ENCODE peak calls at places on chromosomes 3 and 15, in ten cellular contexts. H is GM12865; F is neural crest cell; S is stomach; N is CD8-positive, alpha-beta T cell; Y is HFF-Myc; A is cardiac fibroblast; Z is A549; J is esophagus squamous epithelium; E is body of pancreas. C is an unnamed sample.

GRCh38 chr3:48898383-48899234 is at the start of gene SLC25A20:
- DNase-seq in J (peak), H (peak), Y (peak), A (peak), N (peak), S (peak), Z (peak), F (peak), E (peak), C (peak)

GRCh38 chr3:171476532-171477102 is 16.4 kb upstream of the TNIK start:
- DNase-seq in F (no peak), J (no peak), N (no peak), S (no peak), A (no peak), Y (no peak), H (no peak), E (no peak), Z (no peak), C (no peak)

GRCh38 chr15:39191871-39192281 is 389.0 kb upstream of the THBS1 start:
- DNase-seq in A (peak), J (no peak), F (no peak), E (no peak), Y (no peak), Z (peak), S (no peak), H (no peak), N (no peak), C (no peak)

GRCh38 chr3:155102329-155102728 is 22.2 kb downstream of the MME start:
- DNase-seq in Y (no peak), J (no peak), A (no peak), H (no peak), F (no peak), S (no peak), Z (no peak), N (no peak), E (no peak), C (no peak)

GRCh38 chr3:149898771-149899170 is 71.9 kb downstream of the PFN2 start:
- DNase-seq in Z (no peak), N (no peak), E (no peak), Y (peak), J (no peak), S (no peak), F (no peak), H (no peak), A (peak), C (no peak)

GRCh38 chr3:48999085-48999858 is 7.9 kb upstream of the WDR6 start:
- DNase-seq in H (no peak), F (no peak), Z (no peak), N (no peak), S (no peak), A (no peak), E (no peak), Y (no peak), J (no peak), C (no peak)

GRCh38 chr15:63094495-63094931 is 27.1 kb upstream of the LACTB start:
- DNase-seq in F (no peak), E (no peak), H (no peak), N (no peak), S (no peak), A (peak), J (no peak), Z (peak), Y (no peak), C (no peak)

GRCh38 chr15:73598540-73599195 is 34.5 kb downstream of the NPTN start:
- DNase-seq in A (peak), N (no peak), Z (no peak), J (no peak), S (no peak), H (no peak), E (no peak), Y (no peak), F (no peak), C (no peak)

GRCh38 chr3:72273615-72274014 is 488.7 kb upstream of the PROK2 start:
- DNase-seq in J (no peak), S (no peak), F (no peak), N (no peak), Y (no peak), A (peak), E (no peak), H (no peak), Z (no peak), C (no peak)

GRCh38 chr15:72857331-72858065 is 73.9 kb upstream of the ADPGK start:
- DNase-seq in J (no peak), S (no peak), Y (no peak), Z (no peak), H (no peak), N (peak), F (no peak), E (no peak), A (no peak), C (peak)

GRCh38 chr3:78161736-78162135 is 1121.8 kb downstream of the ROBO2 start:
- DNase-seq in A (no peak), F (no peak), N (no peak), S (no peak), Y (no peak), J (no peak), E (no peak), Z (no peak), H (no peak), C (no peak)

GRCh38 chr3:4395448-4395847 is 71.6 kb downstream of the SUMF1 start:
- DNase-seq in Y (no peak), S (no peak), H (no peak), A (no peak), Z (no peak), N (no peak), F (no peak), J (no peak), E (no peak), C (no peak)

GRCh38 chr3:184332370-184333090 is 4.9 kb upstream of the FAM131A start:
- DNase-seq in E (no peak), S (no peak), Z (no peak), Y (no peak), A (peak), N (no peak), F (no peak), H (no peak), J (no peak), C (no peak)

GRCh38 chr3:85572426-85572825 is 613.6 kb downstream of the CADM2 start:
- DNase-seq in F (no peak), A (peak), Z (no peak), J (no peak), H (no peak), Y (no peak), S (no peak), E (no peak), N (no peak), C (no peak)

GRCh38 chr3:154842546-154842945 is 237.6 kb upstream of the MME start:
- DNase-seq in N (no peak), S (no peak), E (no peak), F (no peak), Z (no peak), Y (no peak), J (no peak), A (peak), H (no peak), C (no peak)

GRCh38 chr3:85081191-85081895 is 122.6 kb downstream of the CADM2 start:
- DNase-seq in N (no peak), H (no peak), Y (no peak), F (no peak), E (no peak), S (no peak), J (no peak), A (peak), Z (peak), C (no peak)

GRCh38 chr3:30672959-30673358 is 66.6 kb downstream of the TGFBR2 start:
- DNase-seq in E (peak), F (no peak), A (peak), N (no peak), Z (no peak), H (no peak), S (no peak), J (no peak), Y (no peak), C (no peak)

GRCh38 chr15:101167791-101168462 is 83.9 kb downstream of the CHSY1 start:
- DNase-seq in H (peak), F (no peak), N (peak), Y (peak), S (peak), J (peak), E (peak), A (peak), Z (peak), C (no peak)

GRCh38 chr3:48820626-48821324 is 26.9 kb downstream of the PRKAR2A start:
- DNase-seq in Y (peak), N (no peak), S (no peak), J (no peak), F (no peak), A (peak), E (no peak), Z (no peak), H (no peak), C (no peak)

GRCh38 chr15:100713163-100713867 is 110.9 kb downstream of the ASB7 start:
- DNase-seq in Z (peak), Y (no peak), N (no peak), S (no peak), E (peak), H (no peak), F (no peak), A (peak), J (no peak), C (no peak)

GRCh38 chr3:155861476-155862183 is 7.4 kb upstream of the SLC33A1 start:
- DNase-seq in Y (no peak), F (no peak), H (no peak), N (no peak), S (no peak), J (no peak), A (no peak), E (no peak), Z (no peak), C (no peak)

GRCh38 chr15:98177950-98178848 is 217.7 kb downstream of the ARRDC4 start:
- DNase-seq in H (peak), J (no peak), Z (peak), A (peak), F (peak), Y (peak), S (peak), N (no peak), E (peak), C (peak)

GRCh38 chr3:16364963-16365362 is 100.0 kb downstream of the OXNAD1 start:
- DNase-seq in A (no peak), Y (no peak), N (no peak), J (no peak), Z (no peak), S (no peak), E (no peak), H (no peak), F (no peak), C (no peak)

GRCh38 chr3:16364323-16364722 is 99.3 kb downstream of the OXNAD1 start:
- DNase-seq in H (no peak), E (no peak), J (no peak), N (no peak), S (no peak), F (no peak), Z (no peak), Y (no peak), A (no peak), C (no peak)

GRCh38 chr3:16369247-16369646 is 104.2 kb downstream of the OXNAD1 start:
- DNase-seq in Z (no peak), J (no peak), Y (no peak), A (no peak), E (no peak), H (no peak), S (no peak), F (no peak), N (no peak), C (no peak)

GRCh38 chr3:16365454-16366128 is 100.6 kb downstream of the OXNAD1 start:
- DNase-seq in N (no peak), S (no peak), F (no peak), E (no peak), H (no peak), Z (no peak), J (no peak), Y (no peak), A (no peak), C (no peak)

GRCh38 chr3:16366581-16366980 is 101.6 kb downstream of the OXNAD1 start:
- DNase-seq in H (no peak), N (no peak), S (no peak), F (no peak), Y (no peak), A (no peak), E (no peak), Z (no peak), J (no peak), C (no peak)
- TF ChIP-seq CTCF in H (no peak), N (no peak), S (no peak), F (peak), Y (no peak), A (no peak), E (no peak), Z (no peak), J (no peak), C (no peak)

GRCh38 chr15:77243146-77243545 is 172.2 kb upstream of the TSPAN3 start:
- DNase-seq in E (no peak), S (no peak), N (no peak), Z (peak), A (peak), Y (no peak), J (no peak), H (no peak), F (no peak), C (no peak)
- TF ChIP-seq CTCF in E (no peak), S (no peak), N (no peak), Z (no peak), A (no peak), Y (no peak), J (no peak), H (no peak), F (no peak), C (no peak)

GRCh38 chr3:905217-905616 is 187.6 kb upstream of the CNTN6 start:
- DNase-seq in H (no peak), F (no peak), J (no peak), A (no peak), E (no peak), Y (no peak), N (no peak), Z (no peak), S (no peak), C (no peak)

GRCh38 chr3:906739-907138 is 186.1 kb upstream of the CNTN6 start:
- DNase-seq in A (no peak), Y (no peak), S (no peak), E (no peak), N (no peak), Z (no peak), J (no peak), H (no peak), F (no peak), C (no peak)

GRCh38 chr3:908839-909238 is 184.0 kb upstream of the CNTN6 start:
- DNase-seq in A (no peak), H (no peak), J (no peak), N (no peak), S (no peak), F (no peak), Y (no peak), E (no peak), Z (no peak), C (no peak)
- TF ChIP-seq CTCF in A (peak), H (no peak), J (no peak), N (no peak), S (no peak), F (peak), Y (no peak), E (no peak), Z (no peak), C (no peak)

DNA sequence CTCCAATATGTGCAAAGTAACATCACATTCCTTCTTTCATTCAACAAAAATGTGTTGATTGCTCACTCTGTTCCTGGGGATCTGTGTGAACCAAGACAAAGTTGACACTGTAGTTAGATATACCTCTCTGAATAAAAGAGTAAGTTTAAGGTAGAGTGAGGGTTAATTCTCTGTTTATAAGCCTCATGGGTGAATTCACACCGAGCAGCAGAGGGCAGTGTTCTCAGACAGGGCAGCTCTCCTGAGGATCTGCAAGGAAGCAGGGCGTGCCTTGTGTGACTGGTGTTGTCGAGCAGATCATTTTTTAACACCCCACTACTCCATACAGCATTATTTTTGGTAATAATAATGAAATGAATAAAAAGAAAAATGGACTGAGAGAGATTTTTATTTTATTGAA is 34.4 kb downstream of the PAQR9 start:
- DNase-seq in Y (peak), S (peak), A (peak), Z (peak), J (no peak), F (no peak), E (peak), H (peak), N (no peak), C (peak)
- TF ChIP-seq CTCF in Y (peak), S (no peak), A (peak), Z (peak), J (peak), F (peak), E (peak), H (peak), N (peak), C (peak)

DNA sequence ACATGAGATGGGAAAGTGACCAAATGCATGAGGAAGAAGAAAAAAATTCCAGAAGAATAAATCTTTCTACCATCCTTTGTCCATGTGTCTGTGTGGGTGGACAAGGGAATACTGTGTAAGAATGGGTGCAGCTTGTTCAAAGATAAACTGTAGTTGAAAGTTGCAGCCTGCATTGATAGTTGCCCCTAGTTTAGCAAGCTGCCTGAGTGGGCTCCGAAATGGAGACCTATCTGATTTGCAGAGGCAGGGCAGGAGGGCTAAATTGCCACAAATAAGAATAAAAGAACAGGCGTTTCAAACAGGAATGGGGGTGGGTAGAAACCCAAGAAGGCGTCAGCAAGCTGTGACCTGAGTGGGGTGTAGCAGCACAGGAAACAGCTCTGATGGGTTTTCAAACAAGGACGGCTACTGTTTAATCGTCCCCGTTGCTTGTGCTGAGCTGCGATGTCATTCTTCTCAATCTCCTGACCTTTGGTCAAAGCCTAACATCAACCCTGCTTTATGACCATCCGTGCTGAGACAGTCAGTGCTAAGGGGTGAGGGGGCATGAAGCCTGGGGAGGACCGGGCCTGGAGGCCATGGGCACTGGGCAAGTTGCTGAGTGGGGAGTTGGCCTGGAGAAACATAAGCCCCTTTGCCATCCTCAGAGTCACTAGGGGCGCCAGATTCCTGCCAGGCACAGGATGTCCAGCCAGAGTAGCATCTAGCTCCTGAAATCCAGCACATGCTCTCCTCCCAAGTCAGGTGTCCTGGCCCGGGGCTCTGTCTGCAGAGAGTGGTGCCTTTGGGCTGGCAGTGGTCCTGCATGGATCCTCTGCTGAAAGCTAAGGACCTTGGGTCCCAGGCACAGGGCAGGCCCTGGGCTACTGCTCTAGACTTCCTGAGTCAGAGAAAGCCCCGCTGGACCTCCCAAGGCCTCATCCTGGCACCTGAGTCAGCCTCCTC is 19.2 kb upstream of the C15orf39 start:
- DNase-seq in A (no peak), E (no peak), N (no peak), J (no peak), F (no peak), S (no peak), H (no peak), Y (no peak), Z (no peak), C (no peak)
- TF ChIP-seq CTCF in A (no peak), E (no peak), N (no peak), J (no peak), F (no peak), S (no peak), H (no peak), Y (no peak), Z (no peak), C (no peak)